ENCODE peak calls at places on chromosome 21, in seven cellular contexts. N is tibial artery, B is right lobe of liver, A is cardiac fibroblast, O is fibroblast of lung, I is foreskin fibroblast, H is body of pancreas. U is an unnamed sample.
A peak's percentile ranks its signal among the peaks of the same experiment; 100 is the strongest.

GRCh38 chr21:39648879-39649278 is 36.1 kb downstream of the B3GALT5 start:
- DNase-seq in I (no peak), B (peak; percentile 38), H (no peak), A (no peak), O (no peak), N (no peak), U (no peak)

GRCh38 chr21:32702702-32703101 is 25.1 kb downstream of the SYNJ1 start:
- DNase-seq in A (peak; percentile 70), B (no peak), H (no peak), N (no peak), I (peak; percentile 58), O (peak; percentile 22), U (no peak)

GRCh38 chr21:43318841-43319781 is 107.8 kb downstream of the SIK1 start:
- DNase-seq in B (peak; percentile 44), H (peak; percentile 14), A (peak; percentile 49), O (peak; percentile 59), I (peak; percentile 79), N (no peak), U (no peak)

GRCh38 chr21:34817821-34818662 is 149.2 kb downstream of the CLIC6 start:
- DNase-seq in H (no peak), N (no peak), A (no peak), B (no peak), I (no peak), O (no peak), U (no peak)

GRCh38 chr21:29261555-29262540 is 36.9 kb upstream of the BACH1 start:
- DNase-seq in H (no peak), O (no peak), I (peak; percentile 61), B (no peak), A (no peak), N (no peak), U (no peak)

GRCh38 chr21:29775462-29775861 is 164.3 kb downstream of the GRIK1 start:
- DNase-seq in H (no peak), I (no peak), A (no peak), B (no peak), O (no peak), N (no peak), U (no peak)

GRCh38 chr21:34630536-34631143 is 15.7 kb upstream of the RCAN1 start:
- DNase-seq in I (peak; percentile 80), H (peak; percentile 53), B (no peak), A (peak; percentile 74), N (no peak), O (peak; percentile 69), U (no peak)

GRCh38 chr21:32336711-32337110 is 38.1 kb downstream of the MRAP start:
- DNase-seq in A (peak; percentile 10), B (no peak), O (no peak), H (no peak), I (peak; percentile 53), N (no peak), U (no peak)

GRCh38 chr21:34020005-34020847 is 53.2 kb upstream of the MRPS6 start:
- DNase-seq in O (peak; percentile 34), I (no peak), A (no peak), H (peak; percentile 31), N (no peak), B (no peak), U (peak; percentile 22)

GRCh38 chr21:16145479-16145878 is 415.7 kb downstream of the USP25 start:
- DNase-seq in N (no peak), O (no peak), I (no peak), A (no peak), B (no peak), H (no peak), U (no peak)

DNA sequence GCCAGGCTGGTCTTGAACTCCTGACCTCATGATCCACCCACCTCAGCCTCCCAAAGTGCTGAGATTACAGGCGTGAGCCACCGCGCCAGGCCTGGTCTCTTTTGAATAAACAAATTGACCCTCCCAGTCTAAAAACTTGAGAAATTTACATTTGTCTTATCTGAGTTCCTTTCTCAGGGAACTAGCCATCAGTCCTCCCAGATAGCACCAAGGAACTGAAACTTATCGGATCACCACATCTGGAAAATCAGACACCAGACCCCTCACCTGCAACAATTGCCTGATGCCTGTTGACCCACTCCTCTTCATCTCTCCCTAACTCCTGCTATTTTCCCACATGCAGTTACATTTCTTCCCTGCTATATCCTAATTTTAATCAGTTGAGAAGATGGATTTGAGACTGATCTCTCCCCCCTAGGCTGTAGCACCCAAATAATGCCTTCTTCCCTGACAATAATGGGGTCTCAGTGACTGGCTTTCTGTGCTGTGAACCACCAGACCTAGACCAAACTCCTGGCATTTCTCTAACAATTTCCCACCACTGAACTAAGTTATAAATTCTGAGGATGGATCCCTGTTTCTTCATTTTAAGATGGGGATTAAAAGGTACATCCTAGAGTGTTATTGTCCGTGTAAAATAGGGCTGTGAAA is 951 bp upstream of the CBR1 start:
- DNase-seq in I (no peak), B (no peak), N (no peak), H (no peak), A (no peak), O (no peak), U (no peak)
- H3K4me3 ChIP-seq in I (no peak overlapping the region), B (no peak overlapping the region), N (no peak overlapping the region), H (no peak overlapping the region), A (no peak overlapping the region), O (no peak overlapping the region), U (no peak overlapping the region)

DNA sequence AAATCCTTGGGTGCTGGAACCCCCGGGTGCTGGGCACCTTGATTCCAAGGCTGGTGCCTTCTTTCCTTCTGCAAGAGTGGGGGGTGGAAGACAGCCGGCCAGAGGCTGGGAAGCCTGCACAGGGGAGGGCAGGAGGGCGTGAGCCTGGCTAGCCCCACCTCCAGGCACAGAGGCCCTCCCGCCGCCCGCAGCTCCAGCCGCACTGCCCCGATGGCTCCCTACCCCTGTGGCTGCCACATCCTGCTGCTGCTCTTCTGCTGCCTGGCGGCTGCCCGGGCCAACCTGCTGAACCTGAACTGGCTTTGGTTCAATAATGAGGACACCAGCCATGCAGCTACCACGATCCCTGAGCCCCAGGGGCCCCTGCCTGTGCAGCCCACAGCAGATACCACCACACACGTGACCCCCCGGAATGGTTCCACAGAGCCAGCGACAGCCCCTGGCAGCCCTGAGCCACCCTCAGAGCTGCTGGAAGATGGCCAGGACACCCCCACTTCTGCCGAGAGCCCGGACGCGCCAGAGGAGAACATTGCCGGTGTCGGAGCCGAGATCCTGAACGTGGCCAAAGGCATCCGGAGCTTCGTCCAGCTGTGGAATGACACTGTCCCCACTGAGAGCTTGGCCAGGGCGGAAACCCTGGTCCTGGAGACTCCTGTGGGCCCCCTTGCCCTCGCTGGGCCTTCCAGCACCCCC is 50.5 kb downstream of the COL18A1 start:
- DNase-seq in H (peak; percentile 47), O (peak; percentile 61), A (peak; percentile 69), I (peak; percentile 30), B (peak; percentile 95), N (no peak), U (no peak)
- H3K4me3 ChIP-seq in H (no peak overlapping the region), O (peak overlapping the region; percentile 27), A (no peak overlapping the region), I (no peak overlapping the region), B (peak overlapping the region; percentile 69), N (peak overlapping the region; percentile 55), U (peak overlapping the region; percentile 11)

GRCh38 chr21:26964379-26964778 is 2.5 kb downstream of the ADAMTS5 start:
- DNase-seq in H (peak; percentile 13), N (peak; percentile 69), O (peak; percentile 44), I (peak; percentile 82), A (peak; percentile 26), B (no peak), U (no peak)

GRCh38 chr21:26962516-26963305 is 4.2 kb downstream of the ADAMTS5 start:
- DNase-seq in A (peak; percentile 32), N (no peak), I (peak; percentile 46), B (no peak), H (no peak), O (peak; percentile 42), U (no peak)

GRCh38 chr21:26965091-26965566 is 1.8 kb downstream of the ADAMTS5 start:
- DNase-seq in N (no peak), O (no peak), H (no peak), I (peak; percentile 29), A (no peak), B (no peak), U (peak; percentile 39)

GRCh38 chr21:26958792-26959191 is 8.1 kb downstream of the ADAMTS5 start:
- DNase-seq in B (no peak), O (no peak), H (no peak), N (no peak), A (no peak), I (peak; percentile 27), U (no peak)

GRCh38 chr21:26961704-26962103 is 5.2 kb downstream of the ADAMTS5 start:
- DNase-seq in I (peak; percentile 32), B (no peak), H (peak; percentile 13), A (no peak), N (no peak), O (no peak), U (no peak)
- H3K4me3 ChIP-seq in I (no peak overlapping the region), B (no peak overlapping the region), H (no peak overlapping the region), A (no peak overlapping the region), N (no peak overlapping the region), O (no peak overlapping the region), U (no peak overlapping the region)

GRCh38 chr21:45109831-45110492 is 35.6 kb downstream of the ADARB1 start:
- DNase-seq in H (peak; percentile 36), I (no peak), O (no peak), B (no peak), N (no peak), A (no peak), U (no peak)
- H3K4me3 ChIP-seq in H (no peak overlapping the region), I (no peak overlapping the region), O (no peak overlapping the region), B (no peak overlapping the region), N (peak overlapping the region; percentile 13), A (no peak overlapping the region), U (no peak overlapping the region)

DNA sequence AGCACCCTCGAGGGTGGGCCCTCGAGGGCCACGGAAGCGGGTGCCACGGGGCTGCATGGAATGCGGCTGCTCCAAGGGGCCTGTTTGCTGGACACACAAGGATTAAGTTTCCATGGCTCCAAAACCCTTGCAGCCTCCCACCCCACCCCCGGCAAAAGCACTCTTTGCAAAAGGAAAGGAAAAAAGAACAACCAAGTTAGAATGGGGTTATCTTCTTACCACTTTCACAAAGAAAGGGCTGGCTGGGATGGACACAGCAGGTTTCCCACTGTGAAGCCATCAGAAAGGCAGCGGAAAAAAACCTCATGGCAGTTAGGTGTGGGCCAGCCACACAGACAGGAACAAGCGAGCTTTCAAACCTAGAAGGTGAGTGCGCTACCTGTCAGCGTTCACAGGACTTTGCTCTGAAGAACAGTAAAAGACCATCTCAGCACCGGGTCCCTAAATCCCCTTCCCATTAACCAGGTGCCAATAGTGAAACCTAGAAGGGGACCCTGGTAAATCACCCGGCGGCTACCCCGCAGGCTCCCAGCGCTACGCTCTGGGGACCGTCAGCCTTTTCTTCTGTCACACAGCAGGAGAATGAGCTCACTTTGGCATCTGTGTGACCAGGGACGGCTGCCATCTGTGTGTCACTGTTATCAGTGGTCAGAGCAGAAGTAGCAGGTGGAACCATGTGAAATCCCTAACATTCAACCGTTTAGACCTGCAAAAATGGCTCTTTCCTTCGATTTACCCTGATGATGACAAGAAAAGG is 93.0 kb downstream of the SIM2 start:
- DNase-seq in O (no peak), I (no peak), B (no peak), H (no peak), A (no peak), N (no peak), U (peak; percentile 60)
- H3K4me3 ChIP-seq in O (no peak overlapping the region), I (no peak overlapping the region), B (no peak overlapping the region), H (no peak overlapping the region), A (no peak overlapping the region), N (no peak overlapping the region), U (peak overlapping the region; percentile 39)